ENCODE peak calls at places on chromosomes 13 and 19, in eight cellular contexts. U is IMR-90; C is fibroblast of pulmonary artery; O is AG09309; Q is GM13976; V is GM20000; I is CD4-positive, alpha-beta T cell; M is progenitor cell of endocrine pancreas. B is an unnamed sample.

GRCh38 chr19:18401580-18402112 is 4.2 kb upstream of the LRRC25 start:
- DNase-seq in U (peak), Q (peak), C (peak), V (peak), M (no peak), O (no peak), I (no peak), B (peak)

GRCh38 chr19:2355168-2356035 is 4.7 kb upstream of the TMPRSS9 start:
- DNase-seq in V (no peak), M (no peak), Q (no peak), U (no peak), C (no peak), O (no peak), I (no peak), B (no peak)

GRCh38 chr19:48596679-48597465 is 9.7 kb upstream of the SPACA4 start:
- DNase-seq in Q (peak), M (no peak), I (no peak), C (no peak), O (no peak), U (no peak), V (no peak), B (no peak)

GRCh38 chr19:18364826-18365528 is 21.0 kb upstream of the GDF15 start:
- DNase-seq in O (peak), V (no peak), I (no peak), C (peak), U (peak), M (no peak), Q (no peak), B (peak)

GRCh38 chr13:87671031-87671823 is at the start of gene SLITRK5:
- DNase-seq in Q (peak), O (no peak), V (peak), M (peak), U (peak), C (peak), I (peak), B (peak)

GRCh38 chr19:11169896-11170678 is 14.5 kb upstream of the SPC24 start:
- DNase-seq in V (no peak), U (peak), M (no peak), Q (no peak), C (peak), I (no peak), O (no peak), B (no peak)

GRCh38 chr19:8575467-8575997 is 1.7 kb downstream of the MYO1F start:
- DNase-seq in U (peak), C (peak), M (no peak), I (peak), Q (no peak), O (no peak), V (no peak), B (no peak)

GRCh38 chr19:56294557-56294956 is 20.1 kb downstream of the ZSCAN5A start:
- DNase-seq in V (no peak), I (no peak), U (peak), Q (no peak), O (no peak), M (no peak), C (no peak), B (peak)

GRCh38 chr19:29320611-29321010 is 107.7 kb upstream of the UQCRFS1 start:
- DNase-seq in M (no peak), I (no peak), O (no peak), Q (no peak), V (no peak), C (no peak), U (no peak), B (no peak)

GRCh38 chr19:7597689-7598088 is 2.0 kb downstream of the CAMSAP3 start:
- DNase-seq in I (no peak), V (peak), M (no peak), Q (no peak), U (no peak), C (no peak), O (no peak), B (peak)

GRCh38 chr19:6947745-6948144 is 60.4 kb downstream of the ADGRE1 start:
- DNase-seq in C (peak), Q (peak), O (peak), I (no peak), U (no peak), V (peak), M (no peak), B (peak)

GRCh38 chr13:38868399-38868798 is 122.2 kb downstream of the STOML3 start:
- DNase-seq in C (no peak), I (no peak), V (no peak), M (no peak), O (no peak), U (no peak), Q (no peak), B (no peak)

GRCh38 chr13:107866007-107866665 is 349.2 kb downstream of the LIG4 start:
- DNase-seq in Q (peak), I (no peak), V (no peak), C (peak), O (no peak), M (peak), U (peak), B (no peak)

GRCh38 chr13:101520672-101521071 is 68.2 kb downstream of the ITGBL1 start:
- DNase-seq in V (no peak), M (no peak), C (peak), I (no peak), U (peak), O (no peak), Q (no peak), B (peak)

GRCh38 chr19:1401138-1401888 is at the start of gene GAMT:
- DNase-seq in V (peak), O (no peak), M (peak), I (peak), Q (peak), C (peak), U (no peak), B (no peak)

GRCh38 chr19:18700501-18701249 is 17.2 kb downstream of the CRTC1 start:
- DNase-seq in V (peak), I (peak), U (peak), M (no peak), Q (peak), O (no peak), C (peak), B (peak)

GRCh38 chr19:8654591-8655339 is 24.3 kb downstream of the NFILZ start:
- DNase-seq in M (peak), U (peak), Q (peak), V (peak), O (no peak), I (peak), C (peak), B (peak)

GRCh38 chr13:38395505-38395803 is 45.8 kb downstream of the UFM1 start:
- DNase-seq in V (no peak), I (no peak), M (no peak), Q (no peak), O (no peak), C (no peak), U (no peak), B (peak)

GRCh38 chr19:6556043-6556449 is 25.2 kb downstream of the TNFSF9 start:
- DNase-seq in M (no peak), U (no peak), I (no peak), O (no peak), V (no peak), C (no peak), Q (no peak), B (no peak)

GRCh38 chr13:98406475-98406874 is 170.4 kb downstream of the STK24 start:
- DNase-seq in O (no peak), U (no peak), I (no peak), Q (no peak), C (no peak), V (no peak), M (no peak), B (no peak)

GRCh38 chr19:4676955-4677731 is 7.0 kb upstream of the MYDGF start:
- DNase-seq in U (peak), C (peak), I (no peak), O (no peak), M (no peak), V (peak), Q (no peak), B (peak)

DNA sequence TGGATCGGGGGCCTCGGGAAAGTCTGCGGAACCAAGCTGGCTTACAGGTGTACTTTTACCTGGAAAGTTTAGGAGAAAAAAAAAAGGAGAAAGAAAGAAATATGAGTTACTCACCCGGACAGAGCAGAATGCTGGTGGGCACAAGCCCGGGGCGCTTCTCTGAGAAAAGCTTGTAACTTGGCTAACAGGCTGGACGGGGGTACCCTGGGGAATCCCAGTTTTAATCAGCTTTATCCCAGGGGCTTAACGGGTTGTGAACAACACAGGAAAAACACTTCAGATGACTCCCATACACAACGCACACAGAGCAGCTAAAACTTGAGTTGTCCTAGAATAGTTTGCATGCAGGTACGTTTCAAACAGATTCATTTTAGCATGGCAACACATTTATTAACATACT is 37.3 kb downstream of the KLF2 start:
- DNase-seq in C (no peak), V (no peak), M (no peak), Q (no peak), U (no peak), O (no peak), I (no peak), B (no peak)
- TF ChIP-seq CTCF in C (no peak), V (no peak), M (no peak), Q (no peak), U (no peak), O (no peak), I (no peak), B (no peak)

GRCh38 chr13:20188649-20189553 is 3.8 kb downstream of the GJB2 start:
- DNase-seq in M (no peak), C (no peak), Q (no peak), U (no peak), O (no peak), V (no peak), I (no peak), B (no peak)
- TF ChIP-seq CTCF in M (peak), C (no peak), Q (no peak), U (peak), O (no peak), V (peak), I (no peak), B (peak)

DNA sequence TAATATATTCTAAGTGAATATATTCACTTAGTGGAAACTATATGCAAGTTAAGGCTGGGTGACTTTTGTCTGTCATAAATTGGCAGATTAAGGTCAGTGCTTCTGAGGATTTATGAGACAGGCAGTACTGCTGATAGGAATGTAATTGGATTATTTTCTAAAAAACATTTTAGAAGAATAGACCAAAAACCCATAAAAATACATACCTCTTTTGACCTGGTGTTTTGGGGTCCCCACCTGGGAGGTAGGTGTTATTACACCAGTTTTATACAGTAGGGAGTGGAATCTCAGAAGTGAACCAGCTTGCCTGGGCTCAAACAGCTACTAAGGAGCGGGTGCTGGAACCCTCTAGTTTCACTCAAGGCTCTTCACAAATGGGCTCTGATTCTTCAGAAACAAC is 25.3 kb downstream of the COG3 start:
- DNase-seq in U (no peak), I (no peak), O (no peak), C (no peak), Q (no peak), M (no peak), V (no peak), B (peak)
- TF ChIP-seq CTCF in U (no peak), I (peak), O (no peak), C (peak), Q (peak), M (peak), V (peak), B (peak)

GRCh38 chr13:28376604-28377003 is 118.3 kb downstream of the FLT1 start:
- DNase-seq in U (no peak), Q (no peak), V (no peak), O (no peak), M (no peak), C (no peak), I (no peak), B (no peak)
- TF ChIP-seq CTCF in U (no peak), Q (no peak), V (no peak), O (no peak), M (no peak), C (no peak), I (no peak), B (no peak)

GRCh38 chr13:19601749-19602725 is 31.4 kb upstream of the MPHOSPH8 start:
- DNase-seq in Q (peak), M (peak), U (peak), C (peak), I (peak), O (no peak), V (peak), B (peak)
- TF ChIP-seq CTCF in Q (peak), M (peak), U (peak), C (no peak), I (no peak), O (no peak), V (no peak), B (no peak)

GRCh38 chr19:39145180-39145953 is 19.8 kb downstream of the PAK4 start:
- DNase-seq in O (no peak), M (no peak), Q (no peak), I (no peak), U (no peak), V (no peak), C (no peak), B (no peak)
- TF ChIP-seq CTCF in O (no peak), M (no peak), Q (no peak), I (no peak), U (no peak), V (no peak), C (no peak), B (no peak)

GRCh38 chr13:30334663-30335386 is 27.5 kb upstream of the KATNAL1 start:
- DNase-seq in I (no peak), V (peak), Q (peak), U (peak), C (peak), O (no peak), M (no peak), B (peak)
- TF ChIP-seq CTCF in I (peak), V (peak), Q (no peak), U (peak), C (peak), O (peak), M (peak), B (peak)

DNA sequence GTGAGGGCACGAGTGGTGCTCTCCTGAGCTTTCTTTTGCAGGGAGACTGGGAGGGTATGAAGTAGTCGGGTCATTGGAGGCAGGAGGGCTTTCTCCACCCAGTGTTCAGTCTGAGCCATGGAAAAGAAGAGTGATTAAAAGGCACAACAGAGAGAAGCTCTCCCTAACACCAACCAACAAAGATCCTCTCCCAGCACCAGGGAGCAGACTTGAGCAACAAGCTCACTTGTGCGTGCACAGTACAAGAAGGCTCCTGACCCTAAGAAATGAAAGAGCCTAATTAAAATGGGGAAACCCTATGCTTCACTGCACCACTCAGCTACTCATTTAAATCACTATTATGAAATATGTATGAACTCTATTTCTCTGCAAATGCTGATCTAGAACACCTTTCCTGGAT is 276.3 kb upstream of the SOX21 start:
- DNase-seq in C (peak), U (no peak), I (no peak), Q (no peak), M (no peak), O (no peak), V (no peak), B (no peak)
- TF ChIP-seq CTCF in C (peak), U (no peak), I (no peak), Q (no peak), M (no peak), O (no peak), V (no peak), B (peak)

GRCh38 chr13:109885235-109885634 is 98.9 kb upstream of the IRS2 start:
- DNase-seq in I (no peak), C (no peak), Q (no peak), M (no peak), V (no peak), O (no peak), U (no peak), B (no peak)

GRCh38 chr13:109884462-109884861 is 98.1 kb upstream of the IRS2 start:
- DNase-seq in C (no peak), I (no peak), Q (no peak), O (no peak), V (no peak), M (no peak), U (no peak), B (no peak)

GRCh38 chr13:109881961-109882558 is 95.7 kb upstream of the IRS2 start:
- DNase-seq in O (no peak), Q (no peak), M (no peak), V (no peak), U (no peak), I (no peak), C (no peak), B (no peak)

GRCh38 chr13:109881347-109881725 is 95.0 kb upstream of the IRS2 start:
- DNase-seq in V (no peak), U (no peak), M (no peak), Q (no peak), I (no peak), O (no peak), C (no peak), B (no peak)

DNA sequence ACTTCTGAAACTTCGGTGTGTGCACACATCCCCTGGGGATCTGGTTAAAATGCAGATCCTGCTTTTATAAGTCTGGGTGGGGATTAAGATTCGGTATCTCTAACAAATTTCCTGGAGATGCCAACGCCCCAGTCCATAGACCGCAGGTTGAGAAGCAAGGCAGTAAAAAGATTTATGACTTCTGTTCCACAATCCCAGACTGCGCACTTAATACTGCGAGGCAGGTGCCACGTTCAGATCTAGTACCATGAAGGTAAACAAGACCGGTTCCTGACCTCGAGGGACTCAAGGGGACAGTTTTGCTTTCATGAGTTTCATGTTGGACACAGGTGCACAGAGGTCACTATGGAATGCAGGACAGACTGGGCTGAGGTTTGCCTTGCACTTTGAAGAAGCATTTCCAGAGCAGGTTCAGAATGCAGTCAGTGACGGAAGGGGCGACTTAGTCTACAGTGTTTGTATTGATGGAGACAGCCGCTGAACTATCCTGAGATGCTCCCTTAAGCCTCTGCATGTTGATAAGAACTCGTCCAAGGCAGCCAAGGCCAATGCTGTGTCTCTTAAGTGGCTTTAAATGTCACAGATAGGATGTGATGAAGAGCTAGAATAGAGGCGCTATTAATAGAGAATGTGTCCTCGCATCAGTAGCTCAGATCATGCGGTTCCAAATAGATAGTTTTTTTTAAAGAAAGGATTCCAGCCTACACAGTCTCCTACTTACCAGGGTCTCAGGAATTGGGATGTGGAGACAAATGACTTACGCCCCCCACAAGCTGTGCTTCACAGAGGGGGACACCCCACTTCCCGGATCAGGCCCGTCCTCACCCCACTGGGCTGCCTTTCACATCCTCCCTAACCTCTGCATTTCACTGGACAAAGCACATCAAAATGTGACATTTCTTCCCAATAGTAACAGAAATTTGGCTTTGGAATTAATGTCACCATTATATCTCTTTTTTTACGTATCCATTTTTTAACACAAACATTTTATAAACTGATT is 97.1 kb upstream of the IRS2 start:
- DNase-seq in M (no peak), I (no peak), O (no peak), U (no peak), Q (no peak), C (no peak), V (no peak), B (no peak)
- TF ChIP-seq CTCF in M (no peak), I (no peak), O (no peak), U (no peak), Q (no peak), C (no peak), V (no peak), B (no peak)

B was measured in epithelial cell of esophagus.